ENCODE peak calls at places on chromosomes 12 and 14, in ten cellular contexts. One of them, this sample, is unnamed.

GRCh38 chr14:61501714-61502458 is 180.5 kb downstream of the PRKCH start:
- DNase-seq in pulmonary artery endothelial cell: no peak
- DNase-seq in CD4-positive, alpha-beta T cell: no peak
- DNase-seq in stimulated activated CD8-positive, alpha-beta memory T cell treated with anti-CD3 and anti-CD28 coated beads, Interleukin-15, amount 100 ng/mL, for 48 hours: no peak
- DNase-seq in HFF-Myc: no peak
- DNase-seq in NCI-H2081: no peak
- DNase-seq in naive thymus-derived CD8-positive, alpha-beta T cell: no peak
- DNase-seq in fibroblast of mammary gland: no peak
- DNase-seq in T-cell: no peak
- DNase-seq in colonic mucosa: no peak
- DNase-seq in this sample: no peak

GRCh38 chr12:12357697-12358476 is 1.0 kb downstream of the BORCS5 start:
- DNase-seq in pulmonary artery endothelial cell: no peak
- DNase-seq in CD4-positive, alpha-beta T cell: no peak
- DNase-seq in stimulated activated CD8-positive, alpha-beta memory T cell treated with anti-CD3 and anti-CD28 coated beads, Interleukin-15, amount 100 ng/mL, for 48 hours: no peak
- DNase-seq in HFF-Myc: no peak
- DNase-seq in NCI-H2081: peak; percentile 17
- DNase-seq in naive thymus-derived CD8-positive, alpha-beta T cell: no peak
- DNase-seq in fibroblast of mammary gland: peak; percentile 38
- DNase-seq in T-cell: no peak
- DNase-seq in colonic mucosa: no peak
- DNase-seq in this sample: no peak

GRCh38 chr12:46209914-46210834 is 58.7 kb downstream of the SLC38A1 start:
- DNase-seq in pulmonary artery endothelial cell: peak; percentile 71
- DNase-seq in CD4-positive, alpha-beta T cell: peak; percentile 63
- DNase-seq in stimulated activated CD8-positive, alpha-beta memory T cell treated with anti-CD3 and anti-CD28 coated beads, Interleukin-15, amount 100 ng/mL, for 48 hours: peak; percentile 53
- DNase-seq in HFF-Myc: no peak
- DNase-seq in NCI-H2081: peak; percentile 81
- DNase-seq in naive thymus-derived CD8-positive, alpha-beta T cell: peak; percentile 53
- DNase-seq in fibroblast of mammary gland: peak; percentile 49
- DNase-seq in T-cell: peak; percentile 72
- DNase-seq in colonic mucosa: peak; percentile 35
- DNase-seq in this sample: no peak

GRCh38 chr12:92603741-92604432 is 98.9 kb upstream of the PLEKHG7 start:
- DNase-seq in pulmonary artery endothelial cell: no peak
- DNase-seq in CD4-positive, alpha-beta T cell: no peak
- DNase-seq in stimulated activated CD8-positive, alpha-beta memory T cell treated with anti-CD3 and anti-CD28 coated beads, Interleukin-15, amount 100 ng/mL, for 48 hours: no peak
- DNase-seq in HFF-Myc: no peak
- DNase-seq in NCI-H2081: no peak
- DNase-seq in naive thymus-derived CD8-positive, alpha-beta T cell: no peak
- DNase-seq in fibroblast of mammary gland: peak; percentile 54
- DNase-seq in T-cell: no peak
- DNase-seq in colonic mucosa: no peak
- DNase-seq in this sample: no peak

GRCh38 chr12:52032431-52032796 is 18.8 kb upstream of the NR4A1 start:
- DNase-seq in pulmonary artery endothelial cell: no peak
- DNase-seq in CD4-positive, alpha-beta T cell: no peak
- DNase-seq in stimulated activated CD8-positive, alpha-beta memory T cell treated with anti-CD3 and anti-CD28 coated beads, Interleukin-15, amount 100 ng/mL, for 48 hours: no peak
- DNase-seq in HFF-Myc: no peak
- DNase-seq in NCI-H2081: peak; percentile 19
- DNase-seq in naive thymus-derived CD8-positive, alpha-beta T cell: no peak
- DNase-seq in fibroblast of mammary gland: peak; percentile 86
- DNase-seq in T-cell: no peak
- DNase-seq in colonic mucosa: peak; percentile 75
- DNase-seq in this sample: no peak

GRCh38 chr12:14884458-14884878 is 1.2 kb downstream of the MGP start:
- DNase-seq in pulmonary artery endothelial cell: peak; percentile 60
- DNase-seq in CD4-positive, alpha-beta T cell: peak; percentile 82
- DNase-seq in stimulated activated CD8-positive, alpha-beta memory T cell treated with anti-CD3 and anti-CD28 coated beads, Interleukin-15, amount 100 ng/mL, for 48 hours: peak; percentile 60
- DNase-seq in HFF-Myc: no peak
- DNase-seq in NCI-H2081: peak; percentile 10
- DNase-seq in naive thymus-derived CD8-positive, alpha-beta T cell: peak; percentile 67
- DNase-seq in fibroblast of mammary gland: peak; percentile 83
- DNase-seq in T-cell: peak; percentile 87
- DNase-seq in colonic mucosa: peak; percentile 70
- DNase-seq in this sample: peak; percentile 61

GRCh38 chr12:102421801-102422583 is 58.4 kb downstream of the IGF1 start:
- DNase-seq in pulmonary artery endothelial cell: no peak
- DNase-seq in CD4-positive, alpha-beta T cell: no peak
- DNase-seq in stimulated activated CD8-positive, alpha-beta memory T cell treated with anti-CD3 and anti-CD28 coated beads, Interleukin-15, amount 100 ng/mL, for 48 hours: no peak
- DNase-seq in HFF-Myc: no peak
- DNase-seq in NCI-H2081: no peak
- DNase-seq in naive thymus-derived CD8-positive, alpha-beta T cell: no peak
- DNase-seq in fibroblast of mammary gland: no peak
- DNase-seq in T-cell: no peak
- DNase-seq in colonic mucosa: no peak
- DNase-seq in this sample: no peak

GRCh38 chr12:62847709-62848108 is 87.2 kb downstream of the PPM1H start:
- DNase-seq in pulmonary artery endothelial cell: no peak
- DNase-seq in CD4-positive, alpha-beta T cell: no peak
- DNase-seq in stimulated activated CD8-positive, alpha-beta memory T cell treated with anti-CD3 and anti-CD28 coated beads, Interleukin-15, amount 100 ng/mL, for 48 hours: no peak
- DNase-seq in HFF-Myc: no peak
- DNase-seq in NCI-H2081: no peak
- DNase-seq in naive thymus-derived CD8-positive, alpha-beta T cell: no peak
- DNase-seq in fibroblast of mammary gland: no peak
- DNase-seq in T-cell: no peak
- DNase-seq in colonic mucosa: no peak
- DNase-seq in this sample: no peak

GRCh38 chr14:63893701-63894458 is 41.1 kb downstream of the SYNE2 start:
- DNase-seq in pulmonary artery endothelial cell: peak; percentile 26
- DNase-seq in CD4-positive, alpha-beta T cell: no peak
- DNase-seq in stimulated activated CD8-positive, alpha-beta memory T cell treated with anti-CD3 and anti-CD28 coated beads, Interleukin-15, amount 100 ng/mL, for 48 hours: no peak
- DNase-seq in HFF-Myc: no peak
- DNase-seq in NCI-H2081: no peak
- DNase-seq in naive thymus-derived CD8-positive, alpha-beta T cell: no peak
- DNase-seq in fibroblast of mammary gland: peak; percentile 93
- DNase-seq in T-cell: no peak
- DNase-seq in colonic mucosa: no peak
- DNase-seq in this sample: no peak

GRCh38 chr14:57068511-57068910 is 200.2 kb downstream of the EXOC5 start:
- DNase-seq in pulmonary artery endothelial cell: no peak
- DNase-seq in CD4-positive, alpha-beta T cell: no peak
- DNase-seq in stimulated activated CD8-positive, alpha-beta memory T cell treated with anti-CD3 and anti-CD28 coated beads, Interleukin-15, amount 100 ng/mL, for 48 hours: no peak
- DNase-seq in HFF-Myc: no peak
- DNase-seq in NCI-H2081: no peak
- DNase-seq in naive thymus-derived CD8-positive, alpha-beta T cell: no peak
- DNase-seq in fibroblast of mammary gland: no peak
- DNase-seq in T-cell: no peak
- DNase-seq in colonic mucosa: no peak
- DNase-seq in this sample: no peak

GRCh38 chr12:121803861-121804416 is at the start of gene SETD1B:
- DNase-seq in pulmonary artery endothelial cell: no peak
- DNase-seq in CD4-positive, alpha-beta T cell: peak; percentile 58
- DNase-seq in stimulated activated CD8-positive, alpha-beta memory T cell treated with anti-CD3 and anti-CD28 coated beads, Interleukin-15, amount 100 ng/mL, for 48 hours: no peak
- DNase-seq in HFF-Myc: no peak
- DNase-seq in NCI-H2081: no peak
- DNase-seq in naive thymus-derived CD8-positive, alpha-beta T cell: peak; percentile 45
- DNase-seq in fibroblast of mammary gland: peak; percentile 62
- DNase-seq in T-cell: peak; percentile 67
- DNase-seq in colonic mucosa: peak; percentile 64
- DNase-seq in this sample: no peak

GRCh38 chr12:126831115-126831514 is 1435.9 kb upstream of the TMEM132C start:
- DNase-seq in pulmonary artery endothelial cell: no peak
- DNase-seq in CD4-positive, alpha-beta T cell: no peak
- DNase-seq in stimulated activated CD8-positive, alpha-beta memory T cell treated with anti-CD3 and anti-CD28 coated beads, Interleukin-15, amount 100 ng/mL, for 48 hours: no peak
- DNase-seq in HFF-Myc: no peak
- DNase-seq in NCI-H2081: no peak
- DNase-seq in naive thymus-derived CD8-positive, alpha-beta T cell: no peak
- DNase-seq in fibroblast of mammary gland: no peak
- DNase-seq in T-cell: no peak
- DNase-seq in colonic mucosa: no peak
- DNase-seq in this sample: no peak

GRCh38 chr14:61584258-61584657 is 111.1 kb upstream of the HIF1A start:
- DNase-seq in pulmonary artery endothelial cell: no peak
- DNase-seq in CD4-positive, alpha-beta T cell: no peak
- DNase-seq in stimulated activated CD8-positive, alpha-beta memory T cell treated with anti-CD3 and anti-CD28 coated beads, Interleukin-15, amount 100 ng/mL, for 48 hours: no peak
- DNase-seq in HFF-Myc: no peak
- DNase-seq in NCI-H2081: no peak
- DNase-seq in naive thymus-derived CD8-positive, alpha-beta T cell: no peak
- DNase-seq in fibroblast of mammary gland: peak; percentile 92
- DNase-seq in T-cell: no peak
- DNase-seq in colonic mucosa: no peak
- DNase-seq in this sample: no peak

GRCh38 chr12:65209655-65210043 is 40.3 kb downstream of the LEMD3 start:
- DNase-seq in pulmonary artery endothelial cell: peak; percentile 32
- DNase-seq in CD4-positive, alpha-beta T cell: no peak
- DNase-seq in stimulated activated CD8-positive, alpha-beta memory T cell treated with anti-CD3 and anti-CD28 coated beads, Interleukin-15, amount 100 ng/mL, for 48 hours: no peak
- DNase-seq in HFF-Myc: no peak
- DNase-seq in NCI-H2081: no peak
- DNase-seq in naive thymus-derived CD8-positive, alpha-beta T cell: no peak
- DNase-seq in fibroblast of mammary gland: no peak
- DNase-seq in T-cell: no peak
- DNase-seq in colonic mucosa: no peak
- DNase-seq in this sample: peak; percentile 52

GRCh38 chr14:73290279-73290678 is 53.0 kb downstream of the PAPLN start:
- DNase-seq in pulmonary artery endothelial cell: no peak
- DNase-seq in CD4-positive, alpha-beta T cell: no peak
- DNase-seq in stimulated activated CD8-positive, alpha-beta memory T cell treated with anti-CD3 and anti-CD28 coated beads, Interleukin-15, amount 100 ng/mL, for 48 hours: no peak
- DNase-seq in HFF-Myc: no peak
- DNase-seq in NCI-H2081: no peak
- DNase-seq in naive thymus-derived CD8-positive, alpha-beta T cell: no peak
- DNase-seq in fibroblast of mammary gland: no peak
- DNase-seq in T-cell: no peak
- DNase-seq in colonic mucosa: no peak
- DNase-seq in this sample: no peak

GRCh38 chr12:4825139-4825858 is 84.4 kb upstream of the KCNA1 start:
- DNase-seq in pulmonary artery endothelial cell: no peak
- DNase-seq in CD4-positive, alpha-beta T cell: no peak
- DNase-seq in stimulated activated CD8-positive, alpha-beta memory T cell treated with anti-CD3 and anti-CD28 coated beads, Interleukin-15, amount 100 ng/mL, for 48 hours: no peak
- DNase-seq in HFF-Myc: no peak
- DNase-seq in NCI-H2081: no peak
- DNase-seq in naive thymus-derived CD8-positive, alpha-beta T cell: no peak
- DNase-seq in fibroblast of mammary gland: no peak
- DNase-seq in T-cell: no peak
- DNase-seq in colonic mucosa: no peak
- DNase-seq in this sample: no peak